ENCODE peak calls at places on chromosomes 5 and 9, in six cellular contexts. O, R, W, L, Z and V are unnamed samples. For H3K4me1, the result is how much of the 10 kb centered on the place peaks cover.

GRCh38 chr5:81768960-81769452 is 18.1 kb upstream of the SSBP2 start:
- DNase-seq in O (no peak), R (no peak), W (no peak), L (peak), Z (no peak), V (no peak)

GRCh38 chr5:90843443-90843842 is 284.8 kb downstream of the ADGRV1 start:
- DNase-seq in O (no peak), R (no peak), W (no peak), L (no peak), Z (no peak), V (no peak)

GRCh38 chr9:129630967-129631672 is 5.2 kb downstream of the NTMT1 start:
- DNase-seq in O (no peak), R (no peak), W (no peak), L (no peak), Z (no peak), V (no peak)

GRCh38 chr5:13478831-13479465 is 465.5 kb downstream of the DNAH5 start:
- DNase-seq in O (no peak), R (no peak), W (peak), L (peak), Z (no peak), V (no peak)

GRCh38 chr5:17257705-17258273 is 40.4 kb downstream of the BASP1 start:
- DNase-seq in O (no peak), R (no peak), W (no peak), L (no peak), Z (no peak), V (no peak)

GRCh38 chr5:11044581-11044980 is 283.5 kb upstream of the DAP start:
- DNase-seq in O (no peak), R (no peak), W (no peak), L (no peak), Z (no peak), V (no peak)

GRCh38 chr5:54093081-54093492 is 217.3 kb downstream of the ARL15 start:
- DNase-seq in O (no peak), R (no peak), W (no peak), L (no peak), Z (no peak), V (no peak)

GRCh38 chr5:61304611-61305369 is 27.3 kb upstream of the ZSWIM6 start:
- DNase-seq in O (no peak), R (no peak), W (peak), L (peak), Z (no peak), V (no peak)

GRCh38 chr5:166370928-166371690 is 1920.3 kb upstream of the WWC1 start:
- DNase-seq in O (no peak), R (no peak), W (no peak), L (no peak), Z (no peak), V (no peak)

GRCh38 chr9:127970401-127971313 is 10.1 kb downstream of the EEIG1 start:
- DNase-seq in O (no peak), R (no peak), W (no peak), L (no peak), Z (peak), V (no peak)

GRCh38 chr5:181235323-181235688 is 8.4 kb downstream of the RACK1 start:
- DNase-seq in O (no peak), R (no peak), W (no peak), L (no peak), Z (no peak), V (no peak)

GRCh38 chr5:117833666-117834065 is 1154.7 kb downstream of the DTWD2 start:
- DNase-seq in O (no peak), R (no peak), W (no peak), L (no peak), Z (no peak), V (no peak)

GRCh38 chr9:7974335-7975005 is 174.9 kb upstream of the DMAC1 start:
- DNase-seq in O (no peak), R (no peak), W (peak), L (no peak), Z (no peak), V (no peak)

GRCh38 chr5:173378727-173379126 is 50.5 kb upstream of the STC2 start:
- DNase-seq in O (no peak), R (no peak), W (no peak), L (no peak), Z (no peak), V (no peak)

GRCh38 chr9:88198346-88198807 is 60.1 kb upstream of the SPATA31C2 start:
- DNase-seq in O (no peak), R (no peak), W (peak), L (peak), Z (no peak), V (no peak)

GRCh38 chr9:135865531-135865930 is 41.8 kb downstream of the CAMSAP1 start:
- DNase-seq in O (no peak), R (no peak), W (no peak), L (no peak), Z (no peak), V (no peak)

GRCh38 chr9:124794902-124795491 is 18.1 kb downstream of the OLFML2A start:
- DNase-seq in O (no peak), R (no peak), W (peak), L (peak), Z (no peak), V (no peak)

GRCh38 chr5:128927644-128928043 is 37.6 kb upstream of the SLC27A6 start:
- DNase-seq in O (no peak), R (no peak), W (no peak), L (no peak), Z (no peak), V (no peak)

GRCh38 chr9:18985464-18985951 is 47.5 kb downstream of the SAXO1 start:
- DNase-seq in O (no peak), R (no peak), W (no peak), L (no peak), Z (no peak), V (no peak)

GRCh38 chr9:134438204-134438788 is 112.0 kb downstream of the RXRA start:
- DNase-seq in O (peak), R (no peak), W (peak), L (no peak), Z (no peak), V (no peak)
- TF ChIP-seq CTCF in O (no peak), R (no peak), W (no peak), L (no peak), Z (no peak), V (no peak)

DNA sequence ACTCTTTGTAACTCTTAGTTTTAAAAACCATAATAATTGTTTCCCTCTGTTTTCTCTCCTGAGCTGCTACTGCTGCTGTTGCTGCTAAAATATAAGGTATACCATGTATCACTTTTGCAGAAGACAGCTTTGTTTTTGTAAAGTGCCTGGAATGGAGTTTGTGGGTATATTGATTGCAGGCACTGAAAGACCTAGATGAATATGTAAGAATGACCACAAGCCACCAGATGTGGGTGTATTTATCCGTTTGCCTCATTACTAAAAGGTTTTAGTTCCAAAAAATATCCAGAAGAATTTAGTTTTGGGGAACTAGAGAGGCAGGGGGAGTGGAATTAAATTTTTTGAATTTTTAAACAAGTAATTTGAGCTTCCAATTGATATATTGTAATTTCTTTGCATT is 151.1 kb upstream of the CDKN2B start:
- DNase-seq in O (no peak), R (no peak), W (no peak), L (no peak), Z (no peak), V (no peak)
- H3K4me1 ChIP-seq in O (under half), R (under half), W (under half), L (half or more), Z (under half), V (under half)

GRCh38 chr9:14380061-14380836 is 66.3 kb upstream of the NFIB start:
- DNase-seq in O (no peak), R (no peak), W (no peak), L (no peak), Z (no peak), V (no peak)
- TF ChIP-seq POLR2A in O (no peak), R (no peak), W (no peak), L (no peak), Z (no peak), V (no peak)

GRCh38 chr5:134892926-134893325 is 12.0 kb upstream of the PCBD2 start:
- DNase-seq in O (no peak), R (no peak), W (no peak), L (no peak), Z (no peak), V (no peak)
- TF ChIP-seq CTCF in O (no peak), R (no peak), W (no peak), L (no peak), Z (no peak), V (no peak)

GRCh38 chr9:94528886-94529285 is 26.0 kb upstream of the PCAT7 start:
- DNase-seq in O (no peak), R (no peak), W (no peak), L (no peak), Z (no peak), V (no peak)
- H3K4me1 ChIP-seq in O (under half), R (under half), W (under half), L (under half), Z (under half), V (under half)

GRCh38 chr5:109409061-109409843 is 522 bp downstream of the PJA2 start:
- DNase-seq in O (peak), R (peak), W (peak), L (peak), Z (peak), V (peak)
- TF ChIP-seq POLR2A in O (no peak), R (peak), W (no peak), L (no peak), Z (no peak), V (no peak)

GRCh38 chr5:150567031-150567680 is 59.2 kb downstream of the NDST1 start:
- DNase-seq in O (no peak), R (no peak), W (no peak), L (no peak), Z (peak), V (no peak)

GRCh38 chr5:150561571-150562295 is 53.8 kb downstream of the NDST1 start:
- DNase-seq in O (no peak), R (no peak), W (no peak), L (no peak), Z (peak), V (no peak)

GRCh38 chr5:150568663-150569062 is 60.7 kb downstream of the NDST1 start:
- DNase-seq in O (peak), R (no peak), W (no peak), L (no peak), Z (peak), V (no peak)

GRCh38 chr5:150562832-150563231 is 54.9 kb downstream of the NDST1 start:
- DNase-seq in O (no peak), R (no peak), W (peak), L (peak), Z (no peak), V (no peak)

DNA sequence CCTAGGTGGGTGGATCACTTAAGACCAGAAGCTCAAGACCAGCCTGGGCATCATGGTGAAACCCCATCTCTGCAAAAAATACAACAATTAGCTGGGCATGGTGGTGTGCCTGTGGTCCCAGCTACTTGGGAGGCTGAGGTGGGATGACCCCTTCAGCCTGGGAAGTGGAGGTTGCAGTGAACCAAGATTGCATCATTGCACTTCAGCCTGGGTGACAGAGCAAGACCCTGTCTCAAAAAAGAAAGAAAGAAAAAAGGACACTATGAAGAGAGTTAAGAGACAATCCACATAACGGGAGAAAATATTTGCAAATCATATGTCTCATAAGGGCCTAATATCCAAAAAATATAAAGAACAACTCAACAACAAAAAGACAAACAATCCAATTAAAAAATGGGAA is 57.9 kb downstream of the NDST1 start:
- DNase-seq in O (no peak), R (no peak), W (no peak), L (no peak), Z (peak), V (no peak)
- TF ChIP-seq CTCF in O (no peak), R (no peak), W (no peak), L (no peak), Z (no peak), V (no peak)

GRCh38 chr5:38148021-38148625 is 110.2 kb upstream of the EGFLAM start:
- DNase-seq in O (no peak), R (no peak), W (no peak), L (no peak), Z (no peak), V (no peak)
- H3K4me1 ChIP-seq in O (under half), R (under half), W (under half), L (under half), Z (under half), V (under half)